ENCODE peak calls at places on chromosomes 11 and 22, in eight cellular contexts. I is hypothalamus; N is cardiac fibroblast; V is aorta; S is stimulated activated naive CD8-positive, alpha-beta T cell treated with anti-CD3 and anti-CD28 coated beads, Interleukin-15, Interleukin-2, amounts not matched to agents 100 U/mL and 50 U/mL, for 24 hours; Z is stimulated activated CD4-positive, alpha-beta T cell treated with anti-CD3 and anti-CD28 coated beads, Interleukin-12 subunit alpha, Interleukin-12 subunit beta, amount 100 ng/mL, for 4 hours; T is mesenchymal stem cell; B is sciatic nerve. U is an unnamed sample.
A peak's percentile ranks its signal among the peaks of the same experiment; 100 is the strongest.

GRCh38 chr22:39179401-39179827 is 26.9 kb upstream of the CBX7 start:
- DNase-seq in I (no peak), N (no peak), V (no peak), S (no peak), Z (no peak), T (no peak), B (peak; percentile 51), U (no peak)

GRCh38 chr11:110755961-110756360 is 43.7 kb upstream of the ARHGAP20 start:
- DNase-seq in I (no peak), N (no peak), V (no peak), S (no peak), Z (no peak), T (no peak), B (no peak), U (no peak)

GRCh38 chr11:124543145-124543544 is 309 bp downstream of the OR8B12 start:
- DNase-seq in I (no peak), N (no peak), V (no peak), S (no peak), Z (no peak), T (no peak), B (no peak), U (no peak)

GRCh38 chr11:70733327-70734325 is 335.3 kb downstream of the CTTN start:
- DNase-seq in I (no peak), N (no peak), V (peak; percentile 46), S (no peak), Z (no peak), T (no peak), B (no peak), U (no peak)

GRCh38 chr22:27876684-27877083 is 42.4 kb downstream of the PITPNB start:
- DNase-seq in I (no peak), N (peak; percentile 75), V (no peak), S (no peak), Z (no peak), T (peak; percentile 44), B (no peak), U (no peak)

GRCh38 chr11:43833657-43834073 is 47.0 kb upstream of the ALKBH3 start:
- DNase-seq in I (no peak), N (peak; percentile 78), V (no peak), S (no peak), Z (no peak), T (peak; percentile 92), B (no peak), U (peak; percentile 28)

GRCh38 chr11:35911013-35911412 is 32.8 kb upstream of the LDLRAD3 start:
- DNase-seq in I (no peak), N (peak; percentile 38), V (no peak), S (no peak), Z (no peak), T (no peak), B (no peak), U (no peak)

GRCh38 chr22:38953577-38954413 is 3.6 kb upstream of the APOBEC3A start:
- DNase-seq in I (no peak), N (peak; percentile 17), V (peak; percentile 45), S (peak; percentile 71), Z (peak; percentile 55), T (peak; percentile 7), B (no peak), U (peak; percentile 22)

GRCh38 chr22:46370584-46371373 is 35.3 kb downstream of the TRMU start:
- DNase-seq in I (no peak), N (no peak), V (no peak), S (no peak), Z (no peak), T (no peak), B (no peak), U (no peak)

GRCh38 chr22:43884600-43885318 is 7.1 kb downstream of the PNPLA5 start:
- DNase-seq in I (no peak), N (peak; percentile 56), V (peak; percentile 82), S (peak; percentile 78), Z (peak; percentile 47), T (peak; percentile 38), B (peak; percentile 83), U (peak; percentile 84)

GRCh38 chr22:22035203-22035602 is 52.6 kb upstream of the TOP3B start:
- DNase-seq in I (no peak), N (no peak), V (no peak), S (no peak), Z (no peak), T (no peak), B (no peak), U (no peak)

GRCh38 chr22:35306350-35306967 is 6.8 kb downstream of the TOM1 start:
- DNase-seq in I (no peak), N (peak; percentile 31), V (no peak), S (no peak), Z (no peak), T (peak; percentile 44), B (no peak), U (no peak)

GRCh38 chr11:43632171-43632570 is 48.4 kb upstream of the HSD17B12 start:
- DNase-seq in I (no peak), N (peak; percentile 29), V (no peak), S (no peak), Z (no peak), T (peak; percentile 6), B (no peak), U (no peak)

GRCh38 chr22:50723991-50724390 is 14.0 kb upstream of the ACR start:
- DNase-seq in I (no peak), N (no peak), V (no peak), S (no peak), Z (no peak), T (no peak), B (no peak), U (no peak)

GRCh38 chr11:19422257-19422656 is 181.5 kb upstream of the E2F8 start:
- DNase-seq in I (no peak), N (no peak), V (no peak), S (no peak), Z (no peak), T (no peak), B (peak; percentile 61), U (no peak)

GRCh38 chr22:44431256-44431655 is 66.8 kb downstream of the RTL6 start:
- DNase-seq in I (no peak), N (no peak), V (no peak), S (no peak), Z (no peak), T (no peak), B (peak; percentile 14), U (no peak)

GRCh38 chr11:110801328-110801727 is 89.1 kb upstream of the ARHGAP20 start:
- DNase-seq in I (no peak), N (no peak), V (no peak), S (no peak), Z (no peak), T (no peak), B (no peak), U (no peak)

GRCh38 chr11:111334495-111335123 is 36.3 kb downstream of the POU2AF3 start:
- DNase-seq in I (no peak), N (no peak), V (no peak), S (no peak), Z (no peak), T (no peak), B (no peak), U (no peak)

GRCh38 chr11:76147106-76147735 is 59.1 kb downstream of the WNT11 start:
- DNase-seq in I (no peak), N (no peak), V (peak; percentile 62), S (no peak), Z (no peak), T (no peak), B (no peak), U (no peak)

GRCh38 chr11:124801014-124801413 is 808 bp upstream of the MSANTD2 start:
- DNase-seq in I (no peak), N (peak; percentile 65), V (no peak), S (no peak), Z (no peak), T (peak; percentile 70), B (no peak), U (peak; percentile 30)

GRCh38 chr11:1304376-1304775 is 5.1 kb downstream of the TOLLIP start:
- DNase-seq in I (no peak), N (no peak), V (no peak), S (no peak), Z (no peak), T (no peak), B (peak; percentile 55), U (no peak)

U was measured in AG08396.